ENCODE peak calls at places on chromosome 3, in seven cellular contexts. A is Peyer's patch, T is K562, D is H1, V is hepatocyte, C is thyroid gland, I is epithelial cell of prostate. L is an unnamed sample.
A peak's percentile ranks its signal among the peaks of the same experiment; 100 is the strongest.

GRCh38 chr3:12229896-12230295 is 59.0 kb upstream of the PPARG start:
- DNase-seq in A (peak; percentile 53), T (no peak), D (no peak), V (peak; percentile 58), C (peak; percentile 71), I (peak; percentile 78), L (no peak)

GRCh38 chr3:181596126-181596525 is 115.6 kb upstream of the SOX2 start:
- DNase-seq in A (no peak), T (no peak), D (no peak), V (no peak), C (no peak), I (no peak), L (no peak)

GRCh38 chr3:128794067-128794768 is 68.2 kb downstream of the RAB7A start:
- DNase-seq in A (no peak), T (peak; percentile 28), D (no peak), V (peak; percentile 16), C (no peak), I (peak; percentile 89), L (no peak)

GRCh38 chr3:144096016-144096415 is 124.4 kb downstream of the DIPK2A start:
- DNase-seq in A (no peak), T (no peak), D (no peak), V (no peak), C (no peak), I (no peak), L (no peak)

GRCh38 chr3:184334470-184335158 is 2.8 kb upstream of the FAM131A start:
- DNase-seq in A (no peak), T (peak; percentile 62), D (no peak), V (peak; percentile 52), C (peak; percentile 8), I (peak; percentile 72), L (peak; percentile 95)

GRCh38 chr3:8981296-8981695 is 18.0 kb upstream of the RAD18 start:
- DNase-seq in A (no peak), T (no peak), D (no peak), V (no peak), C (no peak), I (no peak), L (no peak)

GRCh38 chr3:187986514-187986934 is 167.4 kb upstream of the LPP start:
- DNase-seq in A (no peak), T (peak; percentile 28), D (no peak), V (no peak), C (peak; percentile 60), I (peak; percentile 73), L (peak; percentile 68)

GRCh38 chr3:71201939-71202338 is 381.6 kb downstream of the FOXP1 start:
- DNase-seq in A (peak; percentile 63), T (no peak), D (no peak), V (peak; percentile 26), C (peak; percentile 90), I (no peak), L (no peak)

GRCh38 chr3:194521514-194522260 is 34.9 kb upstream of the ATP13A3 start:
- DNase-seq in A (no peak), T (no peak), D (no peak), V (no peak), C (no peak), I (no peak), L (no peak)

GRCh38 chr3:8482960-8483665 is 18.5 kb upstream of the LMCD1 start:
- DNase-seq in A (peak; percentile 58), T (no peak), D (no peak), V (peak; percentile 63), C (peak; percentile 87), I (peak; percentile 64), L (no peak)

GRCh38 chr3:66490214-66490613 is 10.6 kb downstream of the LRIG1 start:
- DNase-seq in A (peak; percentile 69), T (no peak), D (no peak), V (no peak), C (peak; percentile 22), I (no peak), L (no peak)

GRCh38 chr3:99934984-99935797 is 117.5 kb downstream of the CMSS1 start:
- DNase-seq in A (no peak), T (no peak), D (no peak), V (peak; percentile 47), C (no peak), I (no peak), L (no peak)

GRCh38 chr3:177622982-177623617 is 425.8 kb upstream of the TBL1XR1 start:
- DNase-seq in A (no peak), T (no peak), D (no peak), V (no peak), C (no peak), I (no peak), L (no peak)
- H3K27ac ChIP-seq in A (no peak overlapping the region), T (no peak overlapping the region), D (no peak overlapping the region), V (no peak overlapping the region), C (no peak overlapping the region), I (no peak overlapping the region), L (no peak overlapping the region)

GRCh38 chr3:115072265-115073008 is 74.7 kb downstream of the ZBTB20 start:
- DNase-seq in A (no peak), T (no peak), D (no peak), V (no peak), C (no peak), I (peak; percentile 18), L (no peak)
- H3K27ac ChIP-seq in A (no peak overlapping the region), T (no peak overlapping the region), D (no peak overlapping the region), V (no peak overlapping the region), C (no peak overlapping the region), I (no peak overlapping the region), L (no peak overlapping the region)

GRCh38 chr3:45541326-45542321 is 52.9 kb upstream of the LIMD1 start:
- DNase-seq in A (no peak), T (no peak), D (no peak), V (no peak), C (peak; percentile 81), I (no peak), L (no peak)
- H3K27ac ChIP-seq in A (no peak overlapping the region), T (no peak overlapping the region), D (no peak overlapping the region), V (no peak overlapping the region), C (peak overlapping the region; percentile 63), I (no peak overlapping the region), L (no peak overlapping the region)

GRCh38 chr3:121796970-121797369 is 37.9 kb downstream of the IQCB1 start:
- DNase-seq in A (no peak), T (no peak), D (no peak), V (no peak), C (no peak), I (no peak), L (no peak)
- H3K27ac ChIP-seq in A (no peak overlapping the region), T (no peak overlapping the region), D (no peak overlapping the region), V (no peak overlapping the region), C (no peak overlapping the region), I (no peak overlapping the region), L (no peak overlapping the region)

L was measured in PC-9.